ENCODE peak calls at places on chromosomes 2 and 18, in eight cellular contexts. One of them, this sample, is unnamed. For H3K36me3, the result is how much of the 10 kb centered on the place peaks cover.

GRCh38 chr2:158726906-158727592 is 68.1 kb upstream of the DAPL1 start:
- DNase-seq in ovary: no peak
- DNase-seq in esophagus muscularis mucosa: no peak
- DNase-seq in fibroblast of lung: no peak
- DNase-seq in lower lobe of right lung: no peak
- DNase-seq in colonic mucosa: no peak
- DNase-seq in PC-9: no peak
- DNase-seq in left ventricle myocardium inferior: peak
- DNase-seq in this sample: no peak

GRCh38 chr2:1477196-1478040 is 64.2 kb downstream of the TPO start:
- DNase-seq in lower lobe of right lung: no peak
- DNase-seq in esophagus muscularis mucosa: no peak
- DNase-seq in ovary: no peak
- DNase-seq in left ventricle myocardium inferior: no peak
- DNase-seq in fibroblast of lung: no peak
- DNase-seq in PC-9: no peak
- DNase-seq in colonic mucosa: no peak
- DNase-seq in this sample: no peak

GRCh38 chr2:163877316-163877715 is 141.5 kb upstream of the FIGN start:
- DNase-seq in PC-9: peak
- DNase-seq in esophagus muscularis mucosa: no peak
- DNase-seq in colonic mucosa: no peak
- DNase-seq in lower lobe of right lung: no peak
- DNase-seq in fibroblast of lung: peak
- DNase-seq in left ventricle myocardium inferior: no peak
- DNase-seq in ovary: no peak
- DNase-seq in this sample: peak

GRCh38 chr2:205435970-205436369 is 246.3 kb upstream of the NRP2 start:
- DNase-seq in PC-9: no peak
- DNase-seq in fibroblast of lung: peak
- DNase-seq in left ventricle myocardium inferior: no peak
- DNase-seq in ovary: no peak
- DNase-seq in lower lobe of right lung: no peak
- DNase-seq in colonic mucosa: no peak
- DNase-seq in esophagus muscularis mucosa: no peak
- DNase-seq in this sample: peak

GRCh38 chr2:176491172-176491904 is 222.1 kb downstream of the MTX2 start:
- DNase-seq in colonic mucosa: peak
- DNase-seq in lower lobe of right lung: no peak
- DNase-seq in left ventricle myocardium inferior: peak
- DNase-seq in PC-9: peak
- DNase-seq in fibroblast of lung: peak
- DNase-seq in ovary: peak
- DNase-seq in esophagus muscularis mucosa: no peak
- DNase-seq in this sample: peak

GRCh38 chr2:167406558-167406957 is 518.3 kb downstream of the XIRP2 start:
- DNase-seq in lower lobe of right lung: no peak
- DNase-seq in colonic mucosa: no peak
- DNase-seq in PC-9: no peak
- DNase-seq in fibroblast of lung: peak
- DNase-seq in left ventricle myocardium inferior: no peak
- DNase-seq in esophagus muscularis mucosa: no peak
- DNase-seq in ovary: no peak
- DNase-seq in this sample: peak

GRCh38 chr2:134137182-134137595 is 116.7 kb upstream of the MGAT5 start:
- DNase-seq in lower lobe of right lung: peak
- DNase-seq in PC-9: no peak
- DNase-seq in esophagus muscularis mucosa: no peak
- DNase-seq in colonic mucosa: no peak
- DNase-seq in left ventricle myocardium inferior: no peak
- DNase-seq in ovary: no peak
- DNase-seq in fibroblast of lung: peak
- DNase-seq in this sample: peak

GRCh38 chr2:27236136-27236535 is 19.0 kb downstream of the CAD start:
- DNase-seq in fibroblast of lung: no peak
- DNase-seq in colonic mucosa: no peak
- DNase-seq in PC-9: no peak
- DNase-seq in ovary: no peak
- DNase-seq in left ventricle myocardium inferior: no peak
- DNase-seq in esophagus muscularis mucosa: no peak
- DNase-seq in lower lobe of right lung: no peak
- DNase-seq in this sample: no peak

GRCh38 chr2:240374085-240374907 is 61.2 kb upstream of the GPC1 start:
- DNase-seq in esophagus muscularis mucosa: no peak
- DNase-seq in lower lobe of right lung: peak
- DNase-seq in fibroblast of lung: peak
- DNase-seq in ovary: peak
- DNase-seq in colonic mucosa: peak
- DNase-seq in PC-9: peak
- DNase-seq in left ventricle myocardium inferior: peak
- DNase-seq in this sample: peak

GRCh38 chr18:519019-519879 is 18.7 kb upstream of the COLEC12 start:
- DNase-seq in fibroblast of lung: peak
- DNase-seq in ovary: peak
- DNase-seq in PC-9: no peak
- DNase-seq in colonic mucosa: no peak
- DNase-seq in left ventricle myocardium inferior: peak
- DNase-seq in lower lobe of right lung: peak
- DNase-seq in esophagus muscularis mucosa: no peak
- DNase-seq in this sample: no peak

GRCh38 chr2:96259497-96259921 is 6.3 kb downstream of the TMEM127 start:
- DNase-seq in lower lobe of right lung: peak
- DNase-seq in ovary: no peak
- DNase-seq in esophagus muscularis mucosa: no peak
- DNase-seq in PC-9: no peak
- DNase-seq in fibroblast of lung: no peak
- DNase-seq in colonic mucosa: peak
- DNase-seq in left ventricle myocardium inferior: peak
- DNase-seq in this sample: no peak

GRCh38 chr2:46954951-46955571 is 39.5 kb upstream of the MCFD2 start:
- DNase-seq in fibroblast of lung: peak
- DNase-seq in lower lobe of right lung: no peak
- DNase-seq in colonic mucosa: peak
- DNase-seq in esophagus muscularis mucosa: no peak
- DNase-seq in left ventricle myocardium inferior: peak
- DNase-seq in PC-9: peak
- DNase-seq in ovary: peak
- DNase-seq in this sample: peak

GRCh38 chr18:4144201-4144600 is 310.9 kb downstream of the DLGAP1 start:
- DNase-seq in lower lobe of right lung: no peak
- DNase-seq in ovary: no peak
- DNase-seq in fibroblast of lung: no peak
- DNase-seq in left ventricle myocardium inferior: no peak
- DNase-seq in PC-9: no peak
- DNase-seq in colonic mucosa: no peak
- DNase-seq in esophagus muscularis mucosa: no peak
- DNase-seq in this sample: no peak
- TF ChIP-seq CTCF in lower lobe of right lung: no peak
- TF ChIP-seq CTCF in ovary: no peak
- TF ChIP-seq CTCF in fibroblast of lung: no peak
- TF ChIP-seq CTCF in left ventricle myocardium inferior: no peak
- TF ChIP-seq CTCF in PC-9: no peak
- TF ChIP-seq CTCF in colonic mucosa: no peak
- TF ChIP-seq CTCF in esophagus muscularis mucosa: no peak
- TF ChIP-seq CTCF in this sample: no peak

GRCh38 chr18:28510210-28510609 is 333.3 kb upstream of the CDH2 start:
- DNase-seq in fibroblast of lung: no peak
- DNase-seq in lower lobe of right lung: no peak
- DNase-seq in left ventricle myocardium inferior: no peak
- DNase-seq in esophagus muscularis mucosa: no peak
- DNase-seq in PC-9: no peak
- DNase-seq in ovary: no peak
- DNase-seq in colonic mucosa: no peak
- DNase-seq in this sample: no peak
- H3K36me3 ChIP-seq in fibroblast of lung: under half
- H3K36me3 ChIP-seq in lower lobe of right lung: under half
- H3K36me3 ChIP-seq in left ventricle myocardium inferior: under half
- H3K36me3 ChIP-seq in esophagus muscularis mucosa: under half
- H3K36me3 ChIP-seq in PC-9: under half
- H3K36me3 ChIP-seq in ovary: under half
- H3K36me3 ChIP-seq in colonic mucosa: under half
- H3K36me3 ChIP-seq in this sample: under half

GRCh38 chr2:235669983-235670962 is 176.4 kb downstream of the AGAP1 start:
- DNase-seq in PC-9: peak
- DNase-seq in colonic mucosa: peak
- DNase-seq in left ventricle myocardium inferior: peak
- DNase-seq in esophagus muscularis mucosa: no peak
- DNase-seq in fibroblast of lung: peak
- DNase-seq in lower lobe of right lung: peak
- DNase-seq in ovary: peak
- DNase-seq in this sample: peak
- H3K4me3 ChIP-seq in PC-9: peak
- H3K4me3 ChIP-seq in colonic mucosa: peak
- H3K4me3 ChIP-seq in left ventricle myocardium inferior: peak
- H3K4me3 ChIP-seq in esophagus muscularis mucosa: peak
- H3K4me3 ChIP-seq in fibroblast of lung: no peak
- H3K4me3 ChIP-seq in lower lobe of right lung: peak
- H3K4me3 ChIP-seq in ovary: peak
- H3K4me3 ChIP-seq in this sample: peak

DNA sequence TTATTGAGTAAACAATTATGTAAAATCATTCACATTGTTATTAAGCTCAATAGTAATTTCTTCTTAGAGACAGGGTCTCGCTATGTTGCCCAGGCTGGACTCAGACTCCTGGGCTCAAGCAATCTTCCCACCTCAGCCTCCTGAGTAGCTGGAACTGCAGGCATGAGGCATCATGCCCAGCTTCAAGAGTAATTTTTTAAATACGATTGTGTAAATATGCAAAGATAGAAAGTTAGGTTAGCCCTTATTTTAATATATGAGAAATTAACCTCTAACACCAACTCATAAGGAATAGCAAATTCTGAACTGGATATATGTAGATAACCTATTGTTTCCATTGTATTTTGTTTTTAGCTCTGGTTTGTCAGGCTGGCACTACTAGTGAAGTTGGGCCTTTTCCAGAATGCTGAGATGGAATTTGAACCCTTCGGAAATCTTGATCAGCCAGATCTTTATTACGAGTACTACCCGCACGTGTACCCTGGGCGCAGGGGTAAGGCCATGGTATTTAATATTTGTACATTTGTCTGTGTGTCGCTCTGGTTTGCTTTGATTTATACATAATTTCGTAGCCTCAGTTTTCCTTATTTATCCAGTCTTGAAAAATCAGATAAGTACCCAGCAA is 44.8 kb downstream of the TRAPPC12 start:
- DNase-seq in left ventricle myocardium inferior: no peak
- DNase-seq in lower lobe of right lung: no peak
- DNase-seq in PC-9: no peak
- DNase-seq in esophagus muscularis mucosa: no peak
- DNase-seq in fibroblast of lung: no peak
- DNase-seq in ovary: no peak
- DNase-seq in colonic mucosa: no peak
- DNase-seq in this sample: no peak
- TF ChIP-seq CTCF in left ventricle myocardium inferior: peak
- TF ChIP-seq CTCF in lower lobe of right lung: peak
- TF ChIP-seq CTCF in PC-9: peak
- TF ChIP-seq CTCF in esophagus muscularis mucosa: peak
- TF ChIP-seq CTCF in fibroblast of lung: no peak
- TF ChIP-seq CTCF in ovary: no peak
- TF ChIP-seq CTCF in colonic mucosa: no peak
- TF ChIP-seq CTCF in this sample: no peak